ENCODE peak calls at places on chromosomes 4 and X, in ten cellular contexts. One of them, this sample, is unnamed.

GRCh38 chr4:89307446-89308160 is at the start of gene GPRIN3:
- DNase-seq in fibroblast of pulmonary artery: peak
- DNase-seq in mammary epithelial cell: no peak
- DNase-seq in OCI-LY7: peak
- DNase-seq in fibroblast of villous mesenchyme: peak
- DNase-seq in DND-41: peak
- DNase-seq in fibroblast of lung: peak
- DNase-seq in mucosa of descending colon: peak
- DNase-seq in AG04449: no peak
- DNase-seq in lower lobe of right lung: peak
- DNase-seq in this sample: no peak

GRCh38 chr4:153466637-153467153 is 535 bp downstream of the TMEM131L start:
- DNase-seq in fibroblast of pulmonary artery: no peak
- DNase-seq in mammary epithelial cell: no peak
- DNase-seq in OCI-LY7: peak
- DNase-seq in fibroblast of villous mesenchyme: no peak
- DNase-seq in DND-41: no peak
- DNase-seq in fibroblast of lung: no peak
- DNase-seq in mucosa of descending colon: peak
- DNase-seq in AG04449: no peak
- DNase-seq in lower lobe of right lung: no peak
- DNase-seq in this sample: no peak

GRCh38 chr4:151442002-151442401 is 33.0 kb downstream of the FHIP1A start:
- DNase-seq in fibroblast of pulmonary artery: no peak
- DNase-seq in mammary epithelial cell: no peak
- DNase-seq in OCI-LY7: no peak
- DNase-seq in fibroblast of villous mesenchyme: no peak
- DNase-seq in DND-41: no peak
- DNase-seq in fibroblast of lung: no peak
- DNase-seq in mucosa of descending colon: no peak
- DNase-seq in AG04449: no peak
- DNase-seq in lower lobe of right lung: no peak
- DNase-seq in this sample: no peak

GRCh38 chr4:32544846-32545245 is 1824.7 kb downstream of the PCDH7 start:
- DNase-seq in fibroblast of pulmonary artery: no peak
- DNase-seq in mammary epithelial cell: no peak
- DNase-seq in OCI-LY7: no peak
- DNase-seq in fibroblast of villous mesenchyme: no peak
- DNase-seq in DND-41: no peak
- DNase-seq in fibroblast of lung: no peak
- DNase-seq in mucosa of descending colon: no peak
- DNase-seq in AG04449: no peak
- DNase-seq in lower lobe of right lung: no peak
- DNase-seq in this sample: no peak

GRCh38 chrX:314049-314448 is 4.5 kb downstream of the GTPBP6 start:
- DNase-seq in fibroblast of pulmonary artery: no peak
- DNase-seq in mammary epithelial cell: no peak
- DNase-seq in OCI-LY7: no peak
- DNase-seq in fibroblast of villous mesenchyme: no peak
- DNase-seq in DND-41: no peak
- DNase-seq in fibroblast of lung: no peak
- DNase-seq in mucosa of descending colon: peak
- DNase-seq in AG04449: no peak
- DNase-seq in lower lobe of right lung: peak
- DNase-seq in this sample: no peak

GRCh38 chr4:76803522-76803921 is 94.4 kb downstream of the SOWAHB start:
- DNase-seq in fibroblast of pulmonary artery: peak
- DNase-seq in mammary epithelial cell: peak
- DNase-seq in OCI-LY7: no peak
- DNase-seq in fibroblast of villous mesenchyme: peak
- DNase-seq in DND-41: no peak
- DNase-seq in fibroblast of lung: peak
- DNase-seq in mucosa of descending colon: no peak
- DNase-seq in AG04449: no peak
- DNase-seq in lower lobe of right lung: no peak
- DNase-seq in this sample: peak

GRCh38 chr4:47741200-47741599 is 96.7 kb downstream of the CORIN start:
- DNase-seq in fibroblast of pulmonary artery: peak
- DNase-seq in mammary epithelial cell: peak
- DNase-seq in OCI-LY7: no peak
- DNase-seq in fibroblast of villous mesenchyme: peak
- DNase-seq in DND-41: no peak
- DNase-seq in fibroblast of lung: peak
- DNase-seq in mucosa of descending colon: no peak
- DNase-seq in AG04449: no peak
- DNase-seq in lower lobe of right lung: no peak
- DNase-seq in this sample: peak

GRCh38 chrX:132741706-132742105 is 216.7 kb downstream of the HS6ST2 start:
- DNase-seq in fibroblast of pulmonary artery: no peak
- DNase-seq in mammary epithelial cell: no peak
- DNase-seq in OCI-LY7: no peak
- DNase-seq in fibroblast of villous mesenchyme: no peak
- DNase-seq in DND-41: no peak
- DNase-seq in fibroblast of lung: peak
- DNase-seq in mucosa of descending colon: no peak
- DNase-seq in AG04449: no peak
- DNase-seq in lower lobe of right lung: no peak
- DNase-seq in this sample: no peak

GRCh38 chrX:100648601-100649417 is 4.8 kb downstream of the SRPX2 start:
- DNase-seq in fibroblast of pulmonary artery: peak
- DNase-seq in mammary epithelial cell: no peak
- DNase-seq in OCI-LY7: no peak
- DNase-seq in fibroblast of villous mesenchyme: peak
- DNase-seq in DND-41: no peak
- DNase-seq in fibroblast of lung: peak
- DNase-seq in mucosa of descending colon: no peak
- DNase-seq in AG04449: no peak
- DNase-seq in lower lobe of right lung: no peak
- DNase-seq in this sample: peak

GRCh38 chrX:100647739-100648138 is 3.7 kb downstream of the SRPX2 start:
- DNase-seq in fibroblast of pulmonary artery: peak
- DNase-seq in mammary epithelial cell: no peak
- DNase-seq in OCI-LY7: no peak
- DNase-seq in fibroblast of villous mesenchyme: peak
- DNase-seq in DND-41: no peak
- DNase-seq in fibroblast of lung: no peak
- DNase-seq in mucosa of descending colon: no peak
- DNase-seq in AG04449: no peak
- DNase-seq in lower lobe of right lung: no peak
- DNase-seq in this sample: no peak

GRCh38 chrX:100649550-100650356 is 5.8 kb downstream of the SRPX2 start:
- DNase-seq in fibroblast of pulmonary artery: peak
- DNase-seq in mammary epithelial cell: peak
- DNase-seq in OCI-LY7: no peak
- DNase-seq in fibroblast of villous mesenchyme: peak
- DNase-seq in DND-41: no peak
- DNase-seq in fibroblast of lung: peak
- DNase-seq in mucosa of descending colon: peak
- DNase-seq in AG04449: peak
- DNase-seq in lower lobe of right lung: peak
- DNase-seq in this sample: peak

GRCh38 chrX:100645106-100645505 is 1.1 kb downstream of the SRPX2 start:
- DNase-seq in fibroblast of pulmonary artery: peak
- DNase-seq in mammary epithelial cell: peak
- DNase-seq in OCI-LY7: no peak
- DNase-seq in fibroblast of villous mesenchyme: no peak
- DNase-seq in DND-41: no peak
- DNase-seq in fibroblast of lung: no peak
- DNase-seq in mucosa of descending colon: no peak
- DNase-seq in AG04449: no peak
- DNase-seq in lower lobe of right lung: no peak
- DNase-seq in this sample: peak

GRCh38 chrX:100647095-100647494 is 3.1 kb downstream of the SRPX2 start:
- DNase-seq in fibroblast of pulmonary artery: peak
- DNase-seq in mammary epithelial cell: no peak
- DNase-seq in OCI-LY7: peak
- DNase-seq in fibroblast of villous mesenchyme: peak
- DNase-seq in DND-41: no peak
- DNase-seq in fibroblast of lung: peak
- DNase-seq in mucosa of descending colon: no peak
- DNase-seq in AG04449: no peak
- DNase-seq in lower lobe of right lung: no peak
- DNase-seq in this sample: no peak
- TF ChIP-seq CTCF in fibroblast of pulmonary artery: peak
- TF ChIP-seq CTCF in mammary epithelial cell: no peak
- TF ChIP-seq CTCF in OCI-LY7: no peak
- TF ChIP-seq CTCF in fibroblast of villous mesenchyme: peak
- TF ChIP-seq CTCF in DND-41: no peak
- TF ChIP-seq CTCF in fibroblast of lung: no peak
- TF ChIP-seq CTCF in mucosa of descending colon: no peak
- TF ChIP-seq CTCF in AG04449: no peak
- TF ChIP-seq CTCF in lower lobe of right lung: no peak
- TF ChIP-seq CTCF in this sample: no peak

DNA sequence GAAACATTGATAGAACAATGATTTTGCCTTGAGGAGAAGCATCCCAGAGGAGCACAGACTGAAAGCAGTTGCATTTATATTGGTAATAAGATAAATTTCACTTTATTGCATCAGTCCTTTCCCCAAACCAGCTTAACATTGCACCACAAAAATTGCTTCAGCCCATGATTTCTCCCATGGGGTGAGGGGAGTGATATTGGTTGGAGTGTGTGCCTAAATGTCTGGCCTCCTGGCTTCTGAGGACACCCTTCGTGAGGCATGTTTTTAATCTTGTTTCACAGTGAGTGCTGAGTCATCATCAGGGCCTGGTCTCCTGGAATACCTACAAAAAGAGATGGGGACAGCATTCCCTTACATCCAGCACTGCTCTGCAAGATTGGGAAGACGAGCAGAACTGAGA is 487.9 kb downstream of the C4orf33 start:
- DNase-seq in fibroblast of pulmonary artery: peak
- DNase-seq in mammary epithelial cell: no peak
- DNase-seq in OCI-LY7: no peak
- DNase-seq in fibroblast of villous mesenchyme: peak
- DNase-seq in DND-41: peak
- DNase-seq in fibroblast of lung: peak
- DNase-seq in mucosa of descending colon: no peak
- DNase-seq in AG04449: no peak
- DNase-seq in lower lobe of right lung: no peak
- DNase-seq in this sample: no peak
- H3K4me3 ChIP-seq in fibroblast of pulmonary artery: no peak
- H3K4me3 ChIP-seq in mammary epithelial cell: no peak
- H3K4me3 ChIP-seq in OCI-LY7: no peak
- H3K4me3 ChIP-seq in fibroblast of villous mesenchyme: no peak
- H3K4me3 ChIP-seq in DND-41: no peak
- H3K4me3 ChIP-seq in fibroblast of lung: no peak
- H3K4me3 ChIP-seq in mucosa of descending colon: no peak
- H3K4me3 ChIP-seq in AG04449: no peak
- H3K4me3 ChIP-seq in lower lobe of right lung: no peak
- H3K4me3 ChIP-seq in this sample: no peak

GRCh38 chrX:146887020-146887419 is 72.5 kb upstream of the CXorf51A start:
- DNase-seq in fibroblast of pulmonary artery: no peak
- DNase-seq in mammary epithelial cell: no peak
- DNase-seq in OCI-LY7: no peak
- DNase-seq in fibroblast of villous mesenchyme: no peak
- DNase-seq in DND-41: no peak
- DNase-seq in fibroblast of lung: no peak
- DNase-seq in mucosa of descending colon: no peak
- DNase-seq in AG04449: no peak
- DNase-seq in lower lobe of right lung: no peak
- DNase-seq in this sample: no peak

GRCh38 chrX:146881521-146881920 is 67.0 kb upstream of the CXorf51A start:
- DNase-seq in fibroblast of pulmonary artery: no peak
- DNase-seq in mammary epithelial cell: no peak
- DNase-seq in OCI-LY7: no peak
- DNase-seq in fibroblast of villous mesenchyme: no peak
- DNase-seq in DND-41: peak
- DNase-seq in fibroblast of lung: no peak
- DNase-seq in mucosa of descending colon: no peak
- DNase-seq in AG04449: no peak
- DNase-seq in lower lobe of right lung: no peak
- DNase-seq in this sample: no peak
- TF ChIP-seq CTCF in fibroblast of pulmonary artery: no peak
- TF ChIP-seq CTCF in mammary epithelial cell: no peak
- TF ChIP-seq CTCF in OCI-LY7: no peak
- TF ChIP-seq CTCF in fibroblast of villous mesenchyme: no peak
- TF ChIP-seq CTCF in DND-41: no peak
- TF ChIP-seq CTCF in fibroblast of lung: no peak
- TF ChIP-seq CTCF in mucosa of descending colon: no peak
- TF ChIP-seq CTCF in AG04449: no peak
- TF ChIP-seq CTCF in lower lobe of right lung: no peak
- TF ChIP-seq CTCF in this sample: no peak

GRCh38 chr4:94533405-94534223 is 81.9 kb downstream of the PDLIM5 start:
- DNase-seq in fibroblast of pulmonary artery: no peak
- DNase-seq in mammary epithelial cell: peak
- DNase-seq in OCI-LY7: no peak
- DNase-seq in fibroblast of villous mesenchyme: no peak
- DNase-seq in DND-41: no peak
- DNase-seq in fibroblast of lung: no peak
- DNase-seq in mucosa of descending colon: no peak
- DNase-seq in AG04449: no peak
- DNase-seq in lower lobe of right lung: no peak
- DNase-seq in this sample: no peak

GRCh38 chr4:94532016-94532789 is 80.5 kb downstream of the PDLIM5 start:
- DNase-seq in fibroblast of pulmonary artery: peak
- DNase-seq in mammary epithelial cell: peak
- DNase-seq in OCI-LY7: no peak
- DNase-seq in fibroblast of villous mesenchyme: peak
- DNase-seq in DND-41: no peak
- DNase-seq in fibroblast of lung: peak
- DNase-seq in mucosa of descending colon: peak
- DNase-seq in AG04449: no peak
- DNase-seq in lower lobe of right lung: no peak
- DNase-seq in this sample: peak

GRCh38 chr4:94536649-94537464 is 85.1 kb downstream of the PDLIM5 start:
- DNase-seq in fibroblast of pulmonary artery: peak
- DNase-seq in mammary epithelial cell: no peak
- DNase-seq in OCI-LY7: no peak
- DNase-seq in fibroblast of villous mesenchyme: no peak
- DNase-seq in DND-41: no peak
- DNase-seq in fibroblast of lung: no peak
- DNase-seq in mucosa of descending colon: no peak
- DNase-seq in AG04449: no peak
- DNase-seq in lower lobe of right lung: no peak
- DNase-seq in this sample: no peak

GRCh38 chr4:94536049-94536448 is 84.3 kb downstream of the PDLIM5 start:
- DNase-seq in fibroblast of pulmonary artery: no peak
- DNase-seq in mammary epithelial cell: no peak
- DNase-seq in OCI-LY7: no peak
- DNase-seq in fibroblast of villous mesenchyme: no peak
- DNase-seq in DND-41: no peak
- DNase-seq in fibroblast of lung: no peak
- DNase-seq in mucosa of descending colon: no peak
- DNase-seq in AG04449: no peak
- DNase-seq in lower lobe of right lung: no peak
- DNase-seq in this sample: no peak

DNA sequence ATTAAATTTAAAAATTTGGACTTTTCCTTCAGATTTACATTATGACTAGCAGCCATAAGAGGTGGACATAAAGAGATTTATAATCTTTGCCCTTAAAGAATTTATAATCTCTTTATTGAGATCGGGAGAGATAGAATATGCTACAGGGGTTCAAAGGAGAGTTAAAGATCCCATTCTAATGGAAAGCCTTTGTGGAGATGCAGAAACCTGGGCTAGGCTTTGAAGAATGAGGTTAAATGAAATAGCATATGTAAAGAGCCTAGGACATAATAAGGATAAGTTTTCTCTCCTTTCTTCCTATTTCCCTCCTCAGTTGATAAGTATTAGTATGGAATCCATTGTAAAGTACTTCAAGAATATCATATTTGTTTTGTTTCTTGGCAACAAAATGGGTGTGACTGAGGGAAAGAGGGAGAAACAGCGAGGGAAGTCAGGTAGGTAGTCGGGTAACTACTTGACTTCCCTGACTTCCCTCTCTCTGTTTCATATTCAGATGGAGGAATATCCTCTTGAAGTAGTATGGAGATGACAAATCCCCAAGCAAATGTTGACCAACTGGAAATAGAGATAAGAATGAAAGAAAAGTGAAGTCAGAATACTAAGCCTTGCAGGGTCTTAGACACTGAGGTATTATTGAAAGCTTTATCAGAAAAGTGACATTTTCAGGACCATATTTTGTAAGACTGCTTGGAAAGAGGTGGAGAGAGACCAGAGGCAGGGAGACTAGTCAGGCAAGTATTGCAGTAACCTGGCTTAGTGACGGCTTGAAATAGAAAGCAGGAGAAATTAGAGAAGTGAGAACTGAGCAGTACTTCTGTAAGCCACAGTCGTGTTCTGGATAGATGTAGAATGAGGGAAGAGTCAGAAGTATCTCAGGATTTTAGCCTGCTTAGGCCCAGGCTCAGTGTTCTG is 82.9 kb downstream of the PDLIM5 start:
- DNase-seq in fibroblast of pulmonary artery: peak
- DNase-seq in mammary epithelial cell: no peak
- DNase-seq in OCI-LY7: no peak
- DNase-seq in fibroblast of villous mesenchyme: no peak
- DNase-seq in DND-41: no peak
- DNase-seq in fibroblast of lung: no peak
- DNase-seq in mucosa of descending colon: no peak
- DNase-seq in AG04449: no peak
- DNase-seq in lower lobe of right lung: no peak
- DNase-seq in this sample: no peak
- H3K4me3 ChIP-seq in fibroblast of pulmonary artery: no peak
- H3K4me3 ChIP-seq in mammary epithelial cell: no peak
- H3K4me3 ChIP-seq in OCI-LY7: no peak
- H3K4me3 ChIP-seq in fibroblast of villous mesenchyme: no peak
- H3K4me3 ChIP-seq in DND-41: no peak
- H3K4me3 ChIP-seq in fibroblast of lung: no peak
- H3K4me3 ChIP-seq in mucosa of descending colon: no peak
- H3K4me3 ChIP-seq in AG04449: no peak
- H3K4me3 ChIP-seq in lower lobe of right lung: no peak
- H3K4me3 ChIP-seq in this sample: no peak

This sample was measured in foreskin fibroblast.